ENCODE peak calls at places on chromosomes 7 and 10, in four cellular contexts. U is stimulated activated CD8-positive, alpha-beta memory T cell treated with anti-CD3 and anti-CD28 coated beads, Interleukin-12 subunit alpha, Interleukin-12 subunit beta, amount 100 ng/mL, for 1 hour; C is AG09319; M is fibroblast of mammary gland. D is an unnamed sample.

GRCh38 chr10:50360486-50360885 is 109.2 kb upstream of the ASAH2 start:
- DNase-seq in U (no peak), C (no peak), M (peak; percentile 58), D (peak; percentile 54)

GRCh38 chr10:97534746-97535367 is 36.1 kb downstream of the UBTD1 start:
- DNase-seq in U (peak; percentile 4), C (no peak), M (peak; percentile 38), D (peak; percentile 52)

GRCh38 chr10:44281662-44282061 is 103.2 kb downstream of the CXCL12 start:
- DNase-seq in U (no peak), C (no peak), M (no peak), D (no peak)

GRCh38 chr10:48598936-48599829 is 5.7 kb downstream of the ARHGAP22 start:
- DNase-seq in U (no peak), C (no peak), M (no peak), D (no peak)

GRCh38 chr10:26790596-26790995 is 70.2 kb downstream of the ABI1 start:
- DNase-seq in U (no peak), C (no peak), M (peak; percentile 31), D (no peak)

GRCh38 chr7:111763221-111763791 is 201.0 kb upstream of the IMMP2L start:
- DNase-seq in U (no peak), C (peak; percentile 29), M (peak; percentile 72), D (peak; percentile 85)

GRCh38 chr10:43078986-43079273 is 2.1 kb downstream of the RET start:
- DNase-seq in U (no peak), C (no peak), M (no peak), D (peak; percentile 39)

GRCh38 chr7:39252916-39253315 is 275.2 kb downstream of the POU6F2 start:
- DNase-seq in U (no peak), C (no peak), M (no peak), D (peak; percentile 23)

GRCh38 chr7:17444673-17445072 is 146.2 kb downstream of the AHR start:
- DNase-seq in U (no peak), C (no peak), M (peak; percentile 54), D (peak; percentile 87)

GRCh38 chr10:86027346-86027745 is 339.2 kb downstream of the GRID1 start:
- DNase-seq in U (no peak), C (no peak), M (no peak), D (no peak)

GRCh38 chr10:101446947-101447346 is 93.0 kb downstream of the BTRC start:
- DNase-seq in U (no peak), C (no peak), M (no peak), D (no peak)

GRCh38 chr7:129853661-129854268 is 99.0 kb downstream of the UBE2H start:
- DNase-seq in U (no peak), C (no peak), M (peak; percentile 73), D (peak; percentile 58)

GRCh38 chr7:42758124-42758523 is 153.7 kb downstream of the C7orf25 start:
- DNase-seq in U (no peak), C (no peak), M (no peak), D (no peak)

GRCh38 chr7:42642699-42643098 is 269.2 kb downstream of the C7orf25 start:
- DNase-seq in U (no peak), C (no peak), M (no peak), D (no peak)

GRCh38 chr10:93160829-93161228 is 87.1 kb downstream of the CYP26A1 start:
- DNase-seq in U (no peak), C (no peak), M (peak; percentile 95), D (peak; percentile 71)

GRCh38 chr10:126892150-126892872 is 12.9 kb upstream of the DOCK1 start:
- DNase-seq in U (no peak), C (no peak), M (no peak), D (peak; percentile 29)

GRCh38 chr10:133445268-133445732 is 8.4 kb upstream of the SCART1 start:
- DNase-seq in U (no peak), C (no peak), M (no peak), D (no peak)

GRCh38 chr7:44995555-44996493 is 4.2 kb upstream of the CCM2 start:
- DNase-seq in U (no peak), C (no peak), M (no peak), D (no peak)

GRCh38 chr7:28410628-28411578 is 1.4 kb upstream of the CREB5 start:
- DNase-seq in U (no peak), C (no peak), M (peak; percentile 86), D (peak; percentile 72)

GRCh38 chr7:115782716-115783460 is 247.7 kb downstream of the TFEC start:
- DNase-seq in U (no peak), C (peak; percentile 14), M (peak; percentile 8), D (peak; percentile 2)

GRCh38 chr7:44313016-44313415 is 12.4 kb downstream of the CAMK2B start:
- DNase-seq in U (no peak), C (no peak), M (no peak), D (no peak)

GRCh38 chr10:29471483-29471859 is 163.3 kb downstream of the SVIL start:
- DNase-seq in U (no peak), C (peak; percentile 15), M (peak; percentile 89), D (peak; percentile 91)